ENCODE peak calls at places on chromosomes 7 and 10, in eight cellular contexts. One of them, this sample, is unnamed.

GRCh38 chr7:141874787-141875186 is 33.5 kb upstream of the PRSS37 start:
- DNase-seq in RCC 7860: no peak
- DNase-seq in astrocyte of the spinal cord: no peak
- DNase-seq in cardiac fibroblast: peak; percentile 18
- DNase-seq in DMS53: no peak
- DNase-seq in sigmoid colon: no peak
- DNase-seq in ascending aorta: no peak
- DNase-seq in fibroblast of mammary gland: no peak
- DNase-seq in this sample: no peak

GRCh38 chr10:104323721-104324686 is 14.3 kb downstream of the ITPRIP start:
- DNase-seq in RCC 7860: no peak
- DNase-seq in sigmoid colon: peak; percentile 78
- DNase-seq in fibroblast of mammary gland: peak; percentile 12
- DNase-seq in DMS53: no peak
- DNase-seq in astrocyte of the spinal cord: no peak
- DNase-seq in cardiac fibroblast: peak; percentile 8
- DNase-seq in ascending aorta: peak; percentile 50
- DNase-seq in this sample: no peak

GRCh38 chr10:71605263-71605962 is 114.2 kb downstream of the C10orf105 start:
- DNase-seq in cardiac fibroblast: no peak
- DNase-seq in DMS53: no peak
- DNase-seq in fibroblast of mammary gland: no peak
- DNase-seq in astrocyte of the spinal cord: peak; percentile 3
- DNase-seq in ascending aorta: no peak
- DNase-seq in sigmoid colon: no peak
- DNase-seq in RCC 7860: no peak
- DNase-seq in this sample: peak; percentile 25

GRCh38 chr10:67612577-67613537 is 83.1 kb downstream of the CTNNA3 start:
- DNase-seq in ascending aorta: no peak
- DNase-seq in fibroblast of mammary gland: peak; percentile 30
- DNase-seq in cardiac fibroblast: peak; percentile 25
- DNase-seq in RCC 7860: peak; percentile 22
- DNase-seq in astrocyte of the spinal cord: peak; percentile 68
- DNase-seq in sigmoid colon: no peak
- DNase-seq in DMS53: peak; percentile 39
- DNase-seq in this sample: peak; percentile 90

GRCh38 chr10:47016564-47016963 is 105.3 kb downstream of the PTPN20 start:
- DNase-seq in DMS53: no peak
- DNase-seq in astrocyte of the spinal cord: no peak
- DNase-seq in cardiac fibroblast: no peak
- DNase-seq in RCC 7860: no peak
- DNase-seq in sigmoid colon: peak; percentile 33
- DNase-seq in fibroblast of mammary gland: no peak
- DNase-seq in ascending aorta: no peak
- DNase-seq in this sample: no peak

GRCh38 chr10:49381111-49381900 is 14.6 kb downstream of the DRGX start:
- DNase-seq in DMS53: no peak
- DNase-seq in cardiac fibroblast: no peak
- DNase-seq in astrocyte of the spinal cord: no peak
- DNase-seq in ascending aorta: no peak
- DNase-seq in RCC 7860: no peak
- DNase-seq in fibroblast of mammary gland: no peak
- DNase-seq in sigmoid colon: no peak
- DNase-seq in this sample: no peak

GRCh38 chr10:132283604-132284382 is 24.0 kb downstream of the STK32C start:
- DNase-seq in DMS53: peak; percentile 40
- DNase-seq in fibroblast of mammary gland: no peak
- DNase-seq in RCC 7860: no peak
- DNase-seq in cardiac fibroblast: no peak
- DNase-seq in sigmoid colon: no peak
- DNase-seq in ascending aorta: no peak
- DNase-seq in astrocyte of the spinal cord: no peak
- DNase-seq in this sample: no peak

GRCh38 chr7:31710171-31710570 is 23.2 kb downstream of the PPP1R17 start:
- DNase-seq in DMS53: no peak
- DNase-seq in cardiac fibroblast: no peak
- DNase-seq in RCC 7860: no peak
- DNase-seq in sigmoid colon: no peak
- DNase-seq in ascending aorta: no peak
- DNase-seq in astrocyte of the spinal cord: no peak
- DNase-seq in fibroblast of mammary gland: no peak
- DNase-seq in this sample: no peak

GRCh38 chr7:79199266-79199665 is 254.2 kb downstream of the MAGI2 start:
- DNase-seq in sigmoid colon: no peak
- DNase-seq in RCC 7860: no peak
- DNase-seq in astrocyte of the spinal cord: no peak
- DNase-seq in cardiac fibroblast: peak; percentile 31
- DNase-seq in fibroblast of mammary gland: peak; percentile 68
- DNase-seq in ascending aorta: no peak
- DNase-seq in DMS53: no peak
- DNase-seq in this sample: peak; percentile 49

GRCh38 chr10:44682516-44682915 is 228.6 kb upstream of the TMEM72 start:
- DNase-seq in ascending aorta: no peak
- DNase-seq in DMS53: no peak
- DNase-seq in sigmoid colon: no peak
- DNase-seq in cardiac fibroblast: no peak
- DNase-seq in RCC 7860: no peak
- DNase-seq in astrocyte of the spinal cord: no peak
- DNase-seq in fibroblast of mammary gland: no peak
- DNase-seq in this sample: no peak

GRCh38 chr10:133183646-133184378 is 23.8 kb downstream of the KNDC1 start:
- DNase-seq in ascending aorta: no peak
- DNase-seq in fibroblast of mammary gland: no peak
- DNase-seq in RCC 7860: no peak
- DNase-seq in cardiac fibroblast: no peak
- DNase-seq in astrocyte of the spinal cord: no peak
- DNase-seq in DMS53: no peak
- DNase-seq in sigmoid colon: no peak
- DNase-seq in this sample: no peak

GRCh38 chr7:104509874-104510273 is 181.5 kb downstream of the LHFPL3 start:
- DNase-seq in cardiac fibroblast: no peak
- DNase-seq in fibroblast of mammary gland: no peak
- DNase-seq in astrocyte of the spinal cord: no peak
- DNase-seq in RCC 7860: no peak
- DNase-seq in sigmoid colon: no peak
- DNase-seq in DMS53: no peak
- DNase-seq in ascending aorta: no peak
- DNase-seq in this sample: no peak

GRCh38 chr7:139750459-139751095 is 27.2 kb downstream of the HIPK2 start:
- DNase-seq in sigmoid colon: no peak
- DNase-seq in fibroblast of mammary gland: no peak
- DNase-seq in astrocyte of the spinal cord: no peak
- DNase-seq in DMS53: no peak
- DNase-seq in RCC 7860: no peak
- DNase-seq in cardiac fibroblast: no peak
- DNase-seq in ascending aorta: no peak
- DNase-seq in this sample: no peak

GRCh38 chr10:3681642-3682554 is 103.1 kb downstream of the KLF6 start:
- DNase-seq in cardiac fibroblast: no peak
- DNase-seq in ascending aorta: no peak
- DNase-seq in RCC 7860: no peak
- DNase-seq in astrocyte of the spinal cord: peak; percentile 10
- DNase-seq in DMS53: peak; percentile 50
- DNase-seq in sigmoid colon: no peak
- DNase-seq in fibroblast of mammary gland: no peak
- DNase-seq in this sample: peak; percentile 25

GRCh38 chr7:89773594-89773993 is 380.7 kb upstream of the STEAP1 start:
- DNase-seq in cardiac fibroblast: no peak
- DNase-seq in sigmoid colon: no peak
- DNase-seq in ascending aorta: no peak
- DNase-seq in fibroblast of mammary gland: no peak
- DNase-seq in DMS53: no peak
- DNase-seq in astrocyte of the spinal cord: no peak
- DNase-seq in RCC 7860: no peak
- DNase-seq in this sample: no peak

GRCh38 chr10:90969947-90970673 is 49.2 kb upstream of the ANKRD1 start:
- DNase-seq in fibroblast of mammary gland: peak; percentile 89
- DNase-seq in RCC 7860: peak; percentile 57
- DNase-seq in cardiac fibroblast: peak; percentile 78
- DNase-seq in DMS53: peak; percentile 31
- DNase-seq in astrocyte of the spinal cord: peak; percentile 69
- DNase-seq in ascending aorta: no peak
- DNase-seq in sigmoid colon: no peak
- DNase-seq in this sample: peak; percentile 83

GRCh38 chr7:19713676-19714075 is 4.8 kb upstream of the POLR1F start:
- DNase-seq in sigmoid colon: no peak
- DNase-seq in fibroblast of mammary gland: peak; percentile 57
- DNase-seq in RCC 7860: peak; percentile 14
- DNase-seq in ascending aorta: no peak
- DNase-seq in cardiac fibroblast: peak; percentile 70
- DNase-seq in DMS53: peak; percentile 81
- DNase-seq in astrocyte of the spinal cord: peak; percentile 55
- DNase-seq in this sample: peak; percentile 62

GRCh38 chr7:8037151-8037550 is 68.6 kb downstream of the GLCCI1 start:
- DNase-seq in ascending aorta: no peak
- DNase-seq in RCC 7860: no peak
- DNase-seq in fibroblast of mammary gland: no peak
- DNase-seq in astrocyte of the spinal cord: no peak
- DNase-seq in sigmoid colon: no peak
- DNase-seq in DMS53: no peak
- DNase-seq in cardiac fibroblast: peak; percentile 28
- DNase-seq in this sample: peak; percentile 36

GRCh38 chr7:19773361-19773760 is at the start of gene TMEM196:
- DNase-seq in astrocyte of the spinal cord: no peak
- DNase-seq in sigmoid colon: no peak
- DNase-seq in cardiac fibroblast: no peak
- DNase-seq in DMS53: no peak
- DNase-seq in ascending aorta: no peak
- DNase-seq in fibroblast of mammary gland: no peak
- DNase-seq in RCC 7860: no peak
- DNase-seq in this sample: no peak

GRCh38 chr7:28298870-28299484 is 113.3 kb upstream of the CREB5 start:
- DNase-seq in sigmoid colon: no peak
- DNase-seq in DMS53: peak; percentile 94
- DNase-seq in fibroblast of mammary gland: peak; percentile 78
- DNase-seq in cardiac fibroblast: peak; percentile 80
- DNase-seq in RCC 7860: peak; percentile 58
- DNase-seq in ascending aorta: no peak
- DNase-seq in astrocyte of the spinal cord: peak; percentile 66
- DNase-seq in this sample: peak; percentile 85

GRCh38 chr10:78630944-78631838 is 437.6 kb upstream of the ZMIZ1 start:
- DNase-seq in RCC 7860: no peak
- DNase-seq in fibroblast of mammary gland: peak; percentile 9
- DNase-seq in sigmoid colon: no peak
- DNase-seq in astrocyte of the spinal cord: peak; percentile 70
- DNase-seq in ascending aorta: peak; percentile 59
- DNase-seq in DMS53: no peak
- DNase-seq in cardiac fibroblast: peak; percentile 2
- DNase-seq in this sample: peak; percentile 56

GRCh38 chr10:124657806-124658205 is 86.4 kb downstream of the FAM53B start:
- DNase-seq in RCC 7860: no peak
- DNase-seq in cardiac fibroblast: peak; percentile 18
- DNase-seq in fibroblast of mammary gland: peak; percentile 53
- DNase-seq in sigmoid colon: no peak
- DNase-seq in ascending aorta: no peak
- DNase-seq in astrocyte of the spinal cord: peak; percentile 75
- DNase-seq in DMS53: no peak
- DNase-seq in this sample: peak; percentile 47

GRCh38 chr7:106071356-106071998 is 40.6 kb downstream of the SYPL1 start:
- DNase-seq in fibroblast of mammary gland: no peak
- DNase-seq in ascending aorta: no peak
- DNase-seq in RCC 7860: no peak
- DNase-seq in DMS53: peak; percentile 83
- DNase-seq in astrocyte of the spinal cord: no peak
- DNase-seq in cardiac fibroblast: no peak
- DNase-seq in sigmoid colon: no peak
- DNase-seq in this sample: no peak

This sample was measured in fibroblast of lung.